ENCODE peak calls at places on chromosomes 16 and 17, in seven cellular contexts. One of them, this sample, is unnamed.

GRCh38 chr17:18141210-18141803 is 32.8 kb downstream of the MYO15A start:
- DNase-seq in activated T-helper 1 cell treated with anti-CD3 and anti-CD28 coated beads, Interleukin-12 subunit alpha, Interleukin-12 subunit beta, Interleukin-2, Interleukin-4 antibody, amounts not matched to agents 30 ng/mL and 10 ng/mL and 1 ng/mL, durations not matched to agents 14 hours and 24 hours and 36 hours: peak; percentile 11
- DNase-seq in ELR: peak; percentile 76
- DNase-seq in LNCaP clone FGC: peak; percentile 18
- DNase-seq in astrocyte: peak; percentile 26
- DNase-seq in thyroid gland: peak; percentile 22
- DNase-seq in activated naive CD4-positive, alpha-beta T cell: no peak
- DNase-seq in this sample: peak; percentile 26

GRCh38 chr16:57235128-57236092 is 9.6 kb upstream of the ARL2BP start:
- DNase-seq in activated T-helper 1 cell treated with anti-CD3 and anti-CD28 coated beads, Interleukin-12 subunit alpha, Interleukin-12 subunit beta, Interleukin-2, Interleukin-4 antibody, amounts not matched to agents 30 ng/mL and 10 ng/mL and 1 ng/mL, durations not matched to agents 14 hours and 24 hours and 36 hours: no peak
- DNase-seq in ELR: peak; percentile 95
- DNase-seq in LNCaP clone FGC: peak; percentile 70
- DNase-seq in astrocyte: peak; percentile 63
- DNase-seq in thyroid gland: no peak
- DNase-seq in activated naive CD4-positive, alpha-beta T cell: no peak
- DNase-seq in this sample: no peak

GRCh38 chr16:54585966-54586365 is 299.4 kb upstream of the IRX3 start:
- DNase-seq in activated T-helper 1 cell treated with anti-CD3 and anti-CD28 coated beads, Interleukin-12 subunit alpha, Interleukin-12 subunit beta, Interleukin-2, Interleukin-4 antibody, amounts not matched to agents 30 ng/mL and 10 ng/mL and 1 ng/mL, durations not matched to agents 14 hours and 24 hours and 36 hours: no peak
- DNase-seq in ELR: no peak
- DNase-seq in LNCaP clone FGC: no peak
- DNase-seq in astrocyte: no peak
- DNase-seq in thyroid gland: no peak
- DNase-seq in activated naive CD4-positive, alpha-beta T cell: no peak
- DNase-seq in this sample: no peak

GRCh38 chr17:76643553-76644148 is at the start of gene ST6GALNAC1:
- DNase-seq in activated T-helper 1 cell treated with anti-CD3 and anti-CD28 coated beads, Interleukin-12 subunit alpha, Interleukin-12 subunit beta, Interleukin-2, Interleukin-4 antibody, amounts not matched to agents 30 ng/mL and 10 ng/mL and 1 ng/mL, durations not matched to agents 14 hours and 24 hours and 36 hours: peak; percentile 5
- DNase-seq in ELR: no peak
- DNase-seq in LNCaP clone FGC: peak; percentile 88
- DNase-seq in astrocyte: no peak
- DNase-seq in thyroid gland: no peak
- DNase-seq in activated naive CD4-positive, alpha-beta T cell: no peak
- DNase-seq in this sample: no peak

GRCh38 chr17:4576729-4577322 is 7.5 kb upstream of the SMTNL2 start:
- DNase-seq in activated T-helper 1 cell treated with anti-CD3 and anti-CD28 coated beads, Interleukin-12 subunit alpha, Interleukin-12 subunit beta, Interleukin-2, Interleukin-4 antibody, amounts not matched to agents 30 ng/mL and 10 ng/mL and 1 ng/mL, durations not matched to agents 14 hours and 24 hours and 36 hours: no peak
- DNase-seq in ELR: no peak
- DNase-seq in LNCaP clone FGC: no peak
- DNase-seq in astrocyte: no peak
- DNase-seq in thyroid gland: no peak
- DNase-seq in activated naive CD4-positive, alpha-beta T cell: no peak
- DNase-seq in this sample: peak; percentile 69

GRCh38 chr16:57627184-57627871 is 1.1 kb upstream of the ADGRG1 start:
- DNase-seq in activated T-helper 1 cell treated with anti-CD3 and anti-CD28 coated beads, Interleukin-12 subunit alpha, Interleukin-12 subunit beta, Interleukin-2, Interleukin-4 antibody, amounts not matched to agents 30 ng/mL and 10 ng/mL and 1 ng/mL, durations not matched to agents 14 hours and 24 hours and 36 hours: no peak
- DNase-seq in ELR: peak; percentile 98
- DNase-seq in LNCaP clone FGC: no peak
- DNase-seq in astrocyte: peak; percentile 86
- DNase-seq in thyroid gland: peak; percentile 83
- DNase-seq in activated naive CD4-positive, alpha-beta T cell: no peak
- DNase-seq in this sample: no peak

GRCh38 chr16:17397499-17397891 is 73.3 kb downstream of the XYLT1 start:
- DNase-seq in activated T-helper 1 cell treated with anti-CD3 and anti-CD28 coated beads, Interleukin-12 subunit alpha, Interleukin-12 subunit beta, Interleukin-2, Interleukin-4 antibody, amounts not matched to agents 30 ng/mL and 10 ng/mL and 1 ng/mL, durations not matched to agents 14 hours and 24 hours and 36 hours: no peak
- DNase-seq in ELR: peak; percentile 83
- DNase-seq in LNCaP clone FGC: peak; percentile 37
- DNase-seq in astrocyte: peak; percentile 79
- DNase-seq in thyroid gland: peak; percentile 41
- DNase-seq in activated naive CD4-positive, alpha-beta T cell: no peak
- DNase-seq in this sample: peak; percentile 61

GRCh38 chr16:67927131-67927941 is 4.3 kb downstream of the CTRL start:
- DNase-seq in activated T-helper 1 cell treated with anti-CD3 and anti-CD28 coated beads, Interleukin-12 subunit alpha, Interleukin-12 subunit beta, Interleukin-2, Interleukin-4 antibody, amounts not matched to agents 30 ng/mL and 10 ng/mL and 1 ng/mL, durations not matched to agents 14 hours and 24 hours and 36 hours: no peak
- DNase-seq in ELR: no peak
- DNase-seq in LNCaP clone FGC: no peak
- DNase-seq in astrocyte: no peak
- DNase-seq in thyroid gland: no peak
- DNase-seq in activated naive CD4-positive, alpha-beta T cell: no peak
- DNase-seq in this sample: no peak

GRCh38 chr17:63435681-63436522 is 10.2 kb downstream of the CYB561 start:
- DNase-seq in activated T-helper 1 cell treated with anti-CD3 and anti-CD28 coated beads, Interleukin-12 subunit alpha, Interleukin-12 subunit beta, Interleukin-2, Interleukin-4 antibody, amounts not matched to agents 30 ng/mL and 10 ng/mL and 1 ng/mL, durations not matched to agents 14 hours and 24 hours and 36 hours: no peak
- DNase-seq in ELR: no peak
- DNase-seq in LNCaP clone FGC: peak; percentile 97
- DNase-seq in astrocyte: no peak
- DNase-seq in thyroid gland: peak; percentile 80
- DNase-seq in activated naive CD4-positive, alpha-beta T cell: no peak
- DNase-seq in this sample: peak; percentile 55

GRCh38 chr16:61897657-61898056 is 138.6 kb downstream of the CDH8 start:
- DNase-seq in activated T-helper 1 cell treated with anti-CD3 and anti-CD28 coated beads, Interleukin-12 subunit alpha, Interleukin-12 subunit beta, Interleukin-2, Interleukin-4 antibody, amounts not matched to agents 30 ng/mL and 10 ng/mL and 1 ng/mL, durations not matched to agents 14 hours and 24 hours and 36 hours: no peak
- DNase-seq in ELR: no peak
- DNase-seq in LNCaP clone FGC: no peak
- DNase-seq in astrocyte: no peak
- DNase-seq in thyroid gland: no peak
- DNase-seq in activated naive CD4-positive, alpha-beta T cell: no peak
- DNase-seq in this sample: no peak

GRCh38 chr16:55056585-55057520 is 126.2 kb downstream of the IRX5 start:
- DNase-seq in activated T-helper 1 cell treated with anti-CD3 and anti-CD28 coated beads, Interleukin-12 subunit alpha, Interleukin-12 subunit beta, Interleukin-2, Interleukin-4 antibody, amounts not matched to agents 30 ng/mL and 10 ng/mL and 1 ng/mL, durations not matched to agents 14 hours and 24 hours and 36 hours: no peak
- DNase-seq in ELR: no peak
- DNase-seq in LNCaP clone FGC: no peak
- DNase-seq in astrocyte: no peak
- DNase-seq in thyroid gland: no peak
- DNase-seq in activated naive CD4-positive, alpha-beta T cell: no peak
- DNase-seq in this sample: peak; percentile 60

GRCh38 chr17:3754458-3755334 is 31.0 kb downstream of the HASPIN start:
- DNase-seq in activated T-helper 1 cell treated with anti-CD3 and anti-CD28 coated beads, Interleukin-12 subunit alpha, Interleukin-12 subunit beta, Interleukin-2, Interleukin-4 antibody, amounts not matched to agents 30 ng/mL and 10 ng/mL and 1 ng/mL, durations not matched to agents 14 hours and 24 hours and 36 hours: peak; percentile 40
- DNase-seq in ELR: no peak
- DNase-seq in LNCaP clone FGC: peak; percentile 97
- DNase-seq in astrocyte: no peak
- DNase-seq in thyroid gland: peak; percentile 95
- DNase-seq in activated naive CD4-positive, alpha-beta T cell: peak; percentile 58
- DNase-seq in this sample: no peak

GRCh38 chr17:1473170-1473569 is 17.1 kb upstream of the CRK start:
- DNase-seq in activated T-helper 1 cell treated with anti-CD3 and anti-CD28 coated beads, Interleukin-12 subunit alpha, Interleukin-12 subunit beta, Interleukin-2, Interleukin-4 antibody, amounts not matched to agents 30 ng/mL and 10 ng/mL and 1 ng/mL, durations not matched to agents 14 hours and 24 hours and 36 hours: no peak
- DNase-seq in ELR: no peak
- DNase-seq in LNCaP clone FGC: no peak
- DNase-seq in astrocyte: no peak
- DNase-seq in thyroid gland: no peak
- DNase-seq in activated naive CD4-positive, alpha-beta T cell: no peak
- DNase-seq in this sample: no peak

GRCh38 chr17:16515933-16516332 is 23.9 kb upstream of the LRRC75A start:
- DNase-seq in activated T-helper 1 cell treated with anti-CD3 and anti-CD28 coated beads, Interleukin-12 subunit alpha, Interleukin-12 subunit beta, Interleukin-2, Interleukin-4 antibody, amounts not matched to agents 30 ng/mL and 10 ng/mL and 1 ng/mL, durations not matched to agents 14 hours and 24 hours and 36 hours: no peak
- DNase-seq in ELR: no peak
- DNase-seq in LNCaP clone FGC: no peak
- DNase-seq in astrocyte: no peak
- DNase-seq in thyroid gland: no peak
- DNase-seq in activated naive CD4-positive, alpha-beta T cell: no peak
- DNase-seq in this sample: no peak

GRCh38 chr17:81397314-81398169 is 2.3 kb downstream of the BAHCC1 start:
- DNase-seq in activated T-helper 1 cell treated with anti-CD3 and anti-CD28 coated beads, Interleukin-12 subunit alpha, Interleukin-12 subunit beta, Interleukin-2, Interleukin-4 antibody, amounts not matched to agents 30 ng/mL and 10 ng/mL and 1 ng/mL, durations not matched to agents 14 hours and 24 hours and 36 hours: no peak
- DNase-seq in ELR: peak; percentile 87
- DNase-seq in LNCaP clone FGC: no peak
- DNase-seq in astrocyte: no peak
- DNase-seq in thyroid gland: peak; percentile 59
- DNase-seq in activated naive CD4-positive, alpha-beta T cell: no peak
- DNase-seq in this sample: peak; percentile 78

GRCh38 chr16:81429045-81429521 is 15.5 kb upstream of the CMIP start:
- DNase-seq in activated T-helper 1 cell treated with anti-CD3 and anti-CD28 coated beads, Interleukin-12 subunit alpha, Interleukin-12 subunit beta, Interleukin-2, Interleukin-4 antibody, amounts not matched to agents 30 ng/mL and 10 ng/mL and 1 ng/mL, durations not matched to agents 14 hours and 24 hours and 36 hours: no peak
- DNase-seq in ELR: peak; percentile 78
- DNase-seq in LNCaP clone FGC: no peak
- DNase-seq in astrocyte: no peak
- DNase-seq in thyroid gland: peak; percentile 57
- DNase-seq in activated naive CD4-positive, alpha-beta T cell: no peak
- DNase-seq in this sample: peak; percentile 56

GRCh38 chr17:34371405-34371804 is 8.4 kb upstream of the CCL1 start:
- DNase-seq in activated T-helper 1 cell treated with anti-CD3 and anti-CD28 coated beads, Interleukin-12 subunit alpha, Interleukin-12 subunit beta, Interleukin-2, Interleukin-4 antibody, amounts not matched to agents 30 ng/mL and 10 ng/mL and 1 ng/mL, durations not matched to agents 14 hours and 24 hours and 36 hours: no peak
- DNase-seq in ELR: no peak
- DNase-seq in LNCaP clone FGC: peak; percentile 35
- DNase-seq in astrocyte: no peak
- DNase-seq in thyroid gland: no peak
- DNase-seq in activated naive CD4-positive, alpha-beta T cell: no peak
- DNase-seq in this sample: no peak

GRCh38 chr17:30321314-30321713 is 12.5 kb downstream of the TMIGD1 start:
- DNase-seq in activated T-helper 1 cell treated with anti-CD3 and anti-CD28 coated beads, Interleukin-12 subunit alpha, Interleukin-12 subunit beta, Interleukin-2, Interleukin-4 antibody, amounts not matched to agents 30 ng/mL and 10 ng/mL and 1 ng/mL, durations not matched to agents 14 hours and 24 hours and 36 hours: no peak
- DNase-seq in ELR: no peak
- DNase-seq in LNCaP clone FGC: no peak
- DNase-seq in astrocyte: no peak
- DNase-seq in thyroid gland: no peak
- DNase-seq in activated naive CD4-positive, alpha-beta T cell: no peak
- DNase-seq in this sample: no peak

GRCh38 chr17:80007009-80007752 is 28.5 kb downstream of the TBC1D16 start:
- DNase-seq in activated T-helper 1 cell treated with anti-CD3 and anti-CD28 coated beads, Interleukin-12 subunit alpha, Interleukin-12 subunit beta, Interleukin-2, Interleukin-4 antibody, amounts not matched to agents 30 ng/mL and 10 ng/mL and 1 ng/mL, durations not matched to agents 14 hours and 24 hours and 36 hours: no peak
- DNase-seq in ELR: no peak
- DNase-seq in LNCaP clone FGC: no peak
- DNase-seq in astrocyte: no peak
- DNase-seq in thyroid gland: no peak
- DNase-seq in activated naive CD4-positive, alpha-beta T cell: no peak
- DNase-seq in this sample: no peak

GRCh38 chr16:674968-675883 is at the start of gene RHBDL1:
- DNase-seq in activated T-helper 1 cell treated with anti-CD3 and anti-CD28 coated beads, Interleukin-12 subunit alpha, Interleukin-12 subunit beta, Interleukin-2, Interleukin-4 antibody, amounts not matched to agents 30 ng/mL and 10 ng/mL and 1 ng/mL, durations not matched to agents 14 hours and 24 hours and 36 hours: no peak
- DNase-seq in ELR: peak; percentile 46
- DNase-seq in LNCaP clone FGC: no peak
- DNase-seq in astrocyte: peak; percentile 26
- DNase-seq in thyroid gland: peak; percentile 42
- DNase-seq in activated naive CD4-positive, alpha-beta T cell: no peak
- DNase-seq in this sample: peak; percentile 53

GRCh38 chr17:81713004-81713555 is 996 bp downstream of the SLC25A10 start:
- DNase-seq in activated T-helper 1 cell treated with anti-CD3 and anti-CD28 coated beads, Interleukin-12 subunit alpha, Interleukin-12 subunit beta, Interleukin-2, Interleukin-4 antibody, amounts not matched to agents 30 ng/mL and 10 ng/mL and 1 ng/mL, durations not matched to agents 14 hours and 24 hours and 36 hours: no peak
- DNase-seq in ELR: peak; percentile 53
- DNase-seq in LNCaP clone FGC: no peak
- DNase-seq in astrocyte: no peak
- DNase-seq in thyroid gland: peak; percentile 22
- DNase-seq in activated naive CD4-positive, alpha-beta T cell: no peak
- DNase-seq in this sample: no peak

GRCh38 chr17:1181769-1182137 is 2.0 kb upstream of the ABR start:
- DNase-seq in activated T-helper 1 cell treated with anti-CD3 and anti-CD28 coated beads, Interleukin-12 subunit alpha, Interleukin-12 subunit beta, Interleukin-2, Interleukin-4 antibody, amounts not matched to agents 30 ng/mL and 10 ng/mL and 1 ng/mL, durations not matched to agents 14 hours and 24 hours and 36 hours: no peak
- DNase-seq in ELR: peak; percentile 70
- DNase-seq in LNCaP clone FGC: no peak
- DNase-seq in astrocyte: no peak
- DNase-seq in thyroid gland: no peak
- DNase-seq in activated naive CD4-positive, alpha-beta T cell: no peak
- DNase-seq in this sample: no peak